ENCODE peak calls at places on chromosome 9, in ten cellular contexts. E is fibroblast of mammary gland; H is left ventricle myocardium inferior; K is ascending aorta; T is mesothelial cell of epicardium; P is lower leg skin; V is heart left ventricle; L is GM12865; U is A549; A is activated CD8-positive, alpha-beta T cell treated with anti-CD3 and anti-CD28 coated beads for 36 hours. I is an unnamed sample.

GRCh38 chr9:123679330-123679987 is 250.5 kb downstream of the DENND1A start:
- DNase-seq in E (no peak), H (no peak), K (no peak), T (no peak), P (no peak), V (no peak), L (peak), U (no peak), A (peak), I (peak)

GRCh38 chr9:123206064-123206463 is 62.3 kb downstream of the STRBP start:
- DNase-seq in E (no peak), H (no peak), K (no peak), T (no peak), P (no peak), V (no peak), L (no peak), U (no peak), A (no peak), I (no peak)

GRCh38 chr9:22683393-22684075 is 236.9 kb downstream of the DMRTA1 start:
- DNase-seq in E (peak), H (no peak), K (no peak), T (no peak), P (no peak), V (no peak), L (no peak), U (peak), A (no peak), I (no peak)

GRCh38 chr9:107792006-107792405 is 302.4 kb upstream of the KLF4 start:
- DNase-seq in E (no peak), H (no peak), K (no peak), T (no peak), P (no peak), V (no peak), L (no peak), U (no peak), A (no peak), I (no peak)

GRCh38 chr9:94903961-94904421 is 177.5 kb downstream of the AOPEP start:
- DNase-seq in E (peak), H (no peak), K (no peak), T (no peak), P (no peak), V (no peak), L (no peak), U (peak), A (no peak), I (no peak)

GRCh38 chr9:77926314-77926959 is 105.2 kb downstream of the GNAQ start:
- DNase-seq in E (peak), H (no peak), K (no peak), T (no peak), P (no peak), V (no peak), L (no peak), U (peak), A (no peak), I (no peak)

GRCh38 chr9:137797206-137798120 is 80.1 kb upstream of the CACNA1B start:
- DNase-seq in E (no peak), H (no peak), K (no peak), T (no peak), P (no peak), V (no peak), L (no peak), U (no peak), A (no peak), I (no peak)

GRCh38 chr9:34079181-34079580 is 30.5 kb upstream of the UBAP2 start:
- DNase-seq in E (peak), H (no peak), K (no peak), T (no peak), P (no peak), V (no peak), L (no peak), U (peak), A (no peak), I (no peak)

GRCh38 chr9:92668746-92669526 is 995 bp downstream of the IPPK start:
- DNase-seq in E (peak), H (peak), K (no peak), T (no peak), P (peak), V (peak), L (peak), U (peak), A (peak), I (peak)

GRCh38 chr9:13450723-13451122 is 171.2 kb upstream of the MPDZ start:
- DNase-seq in E (no peak), H (no peak), K (no peak), T (no peak), P (no peak), V (no peak), L (peak), U (no peak), A (no peak), I (no peak)

GRCh38 chr9:112224401-112225289 is 49.5 kb upstream of the SUSD1 start:
- DNase-seq in E (peak), H (no peak), K (no peak), T (no peak), P (no peak), V (no peak), L (peak), U (no peak), A (peak), I (peak)

GRCh38 chr9:17280350-17281012 is 145.6 kb downstream of the CNTLN start:
- DNase-seq in E (peak), H (no peak), K (no peak), T (no peak), P (no peak), V (no peak), L (no peak), U (no peak), A (no peak), I (no peak)

GRCh38 chr9:83978992-83979811 is 813 bp downstream of the HNRNPK start:
- DNase-seq in E (peak), H (peak), K (peak), T (peak), P (peak), V (peak), L (peak), U (peak), A (peak), I (peak)

GRCh38 chr9:95087659-95088242 is 229.8 kb downstream of the FANCC start:
- DNase-seq in E (no peak), H (no peak), K (no peak), T (no peak), P (no peak), V (no peak), L (peak), U (peak), A (peak), I (peak)

GRCh38 chr9:19231126-19232035 is 888 bp downstream of the DENND4C start:
- DNase-seq in E (no peak), H (no peak), K (no peak), T (no peak), P (no peak), V (no peak), L (peak), U (peak), A (peak), I (peak)

GRCh38 chr9:99954841-99955240 is 48.4 kb downstream of the STX17 start:
- DNase-seq in E (no peak), H (no peak), K (no peak), T (no peak), P (no peak), V (no peak), L (peak), U (no peak), A (no peak), I (peak)

GRCh38 chr9:95875305-95876137 is at the start of gene ERCC6L2:
- DNase-seq in E (peak), H (peak), K (peak), T (peak), P (peak), V (peak), L (peak), U (peak), A (peak), I (peak)

GRCh38 chr9:124830593-124830992 is 22.7 kb upstream of the WDR38 start:
- DNase-seq in E (no peak), H (no peak), K (no peak), T (no peak), P (no peak), V (no peak), L (no peak), U (no peak), A (no peak), I (no peak)

GRCh38 chr9:21141427-21141882 is at the start of gene IFNW1:
- DNase-seq in E (peak), H (no peak), K (no peak), T (no peak), P (no peak), V (no peak), L (peak), U (peak), A (no peak), I (peak)
- TF ChIP-seq CTCF in E (peak), H (no peak), K (no peak), T (no peak), P (no peak), V (no peak), L (no peak), U (no peak), A (no peak), I (no peak)

GRCh38 chr9:109919736-109920408 is 139.9 kb downstream of the PALM2AKAP2 start:
- DNase-seq in E (no peak), H (no peak), K (no peak), T (no peak), P (no peak), V (no peak), L (no peak), U (no peak), A (no peak), I (no peak)
- TF ChIP-seq CTCF in E (no peak), H (no peak), K (no peak), T (no peak), P (no peak), V (no peak), L (no peak), U (no peak), A (no peak), I (no peak)

DNA sequence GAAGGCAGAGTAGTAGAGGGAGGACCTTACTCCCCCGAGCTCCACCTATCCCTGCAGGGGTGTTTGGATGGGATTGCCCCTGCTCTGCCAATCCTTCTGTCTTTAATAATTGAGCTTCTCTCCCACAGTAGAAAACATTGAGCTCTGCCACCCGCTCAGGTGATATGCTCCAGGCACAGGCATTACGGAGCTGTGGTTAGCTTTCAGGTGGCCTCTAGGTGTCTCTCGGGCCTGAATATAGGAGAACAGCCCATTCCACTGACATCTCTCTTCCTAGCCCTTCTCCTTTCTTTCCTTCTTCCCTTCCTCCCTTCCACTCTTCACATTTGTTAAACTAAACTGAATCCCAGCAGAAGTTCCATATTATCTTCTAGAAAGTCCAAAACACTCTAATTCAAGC is 203.4 kb downstream of the SYK start:
- DNase-seq in E (no peak), H (no peak), K (no peak), T (no peak), P (no peak), V (no peak), L (no peak), U (no peak), A (no peak), I (no peak)
- TF ChIP-seq CTCF in E (no peak), H (no peak), K (no peak), T (no peak), P (no peak), V (no peak), L (no peak), U (no peak), A (no peak), I (no peak)

GRCh38 chr9:106707291-106707690 is 155.7 kb upstream of the ZNF462 start:
- DNase-seq in E (peak), H (no peak), K (no peak), T (no peak), P (no peak), V (no peak), L (no peak), U (no peak), A (no peak), I (no peak)

GRCh38 chr9:106707722-106708121 is 155.2 kb upstream of the ZNF462 start:
- DNase-seq in E (peak), H (peak), K (no peak), T (no peak), P (no peak), V (no peak), L (no peak), U (no peak), A (no peak), I (no peak)

GRCh38 chr9:106700676-106701075 is 162.3 kb upstream of the ZNF462 start:
- DNase-seq in E (peak), H (no peak), K (no peak), T (no peak), P (no peak), V (no peak), L (no peak), U (no peak), A (no peak), I (no peak)

GRCh38 chr9:106701611-106702010 is 161.4 kb upstream of the ZNF462 start:
- DNase-seq in E (no peak), H (no peak), K (no peak), T (no peak), P (no peak), V (no peak), L (no peak), U (no peak), A (no peak), I (no peak)

DNA sequence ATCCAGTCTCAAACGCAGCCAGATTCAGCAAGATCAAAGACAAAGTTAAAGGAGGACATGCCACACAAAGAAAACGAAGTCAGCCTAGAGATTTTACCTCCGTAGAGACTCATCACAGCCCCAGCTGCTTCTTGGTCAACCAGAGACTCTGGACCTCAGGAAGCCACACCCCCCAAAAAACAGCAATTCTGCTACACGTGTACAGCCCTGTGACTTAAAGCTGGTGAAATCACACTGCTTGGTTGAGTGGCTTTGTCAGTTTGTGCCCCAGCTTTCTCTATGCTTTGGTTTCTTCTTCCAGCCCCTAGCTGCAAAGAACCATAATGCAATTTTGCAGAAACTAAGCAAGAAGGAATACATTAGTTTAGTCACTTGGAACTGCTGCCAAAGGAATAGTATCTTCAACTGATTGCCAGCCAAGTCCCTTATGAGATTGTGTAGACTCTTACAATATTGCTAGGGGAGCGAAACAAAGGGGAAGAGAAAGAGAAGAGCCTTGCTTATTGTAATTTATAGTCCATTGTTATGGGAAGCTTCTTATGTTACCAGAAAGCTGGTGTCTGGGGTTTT is 158.8 kb upstream of the ZNF462 start:
- DNase-seq in E (peak), H (no peak), K (no peak), T (no peak), P (no peak), V (no peak), L (no peak), U (no peak), A (no peak), I (no peak)
- TF ChIP-seq CTCF in E (peak), H (no peak), K (no peak), T (no peak), P (no peak), V (no peak), L (no peak), U (no peak), A (no peak), I (no peak)

GRCh38 chr9:75912951-75913350 is 22.5 kb downstream of the PCSK5 start:
- DNase-seq in E (no peak), H (no peak), K (no peak), T (no peak), P (no peak), V (no peak), L (no peak), U (peak), A (no peak), I (no peak)

GRCh38 chr9:75909776-75910175 is 19.3 kb downstream of the PCSK5 start:
- DNase-seq in E (peak), H (no peak), K (no peak), T (no peak), P (no peak), V (no peak), L (no peak), U (peak), A (peak), I (no peak)

GRCh38 chr9:75911390-75911789 is 20.9 kb downstream of the PCSK5 start:
- DNase-seq in E (no peak), H (no peak), K (no peak), T (no peak), P (no peak), V (no peak), L (no peak), U (no peak), A (peak), I (no peak)

GRCh38 chr9:75907863-75908262 is 17.4 kb downstream of the PCSK5 start:
- DNase-seq in E (no peak), H (no peak), K (no peak), T (no peak), P (no peak), V (no peak), L (no peak), U (peak), A (no peak), I (no peak)

DNA sequence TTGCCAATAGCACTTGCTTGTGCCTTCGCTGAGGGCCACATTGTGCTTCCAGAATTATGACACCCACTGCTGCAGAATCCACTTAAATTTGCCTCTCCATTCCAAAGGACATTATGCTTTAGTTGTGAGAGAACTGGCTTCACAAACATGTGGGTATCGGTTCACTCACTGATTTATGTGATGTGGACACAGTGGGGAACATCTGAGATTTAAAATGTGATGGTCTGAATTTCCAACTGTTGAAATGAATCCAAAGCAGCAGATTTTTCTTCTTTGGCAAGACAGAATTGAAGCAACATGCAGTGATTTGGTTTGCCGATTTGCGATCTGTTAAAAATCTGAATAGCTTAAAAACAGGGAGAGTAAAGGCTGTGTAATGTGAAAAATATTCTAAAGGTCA is 20.2 kb downstream of the PCSK5 start:
- DNase-seq in E (peak), H (no peak), K (no peak), T (no peak), P (no peak), V (no peak), L (no peak), U (no peak), A (no peak), I (no peak)
- TF ChIP-seq CTCF in E (no peak), H (no peak), K (no peak), T (no peak), P (no peak), V (no peak), L (no peak), U (no peak), A (no peak), I (no peak)

GRCh38 chr9:8395022-8395421 is 595.4 kb upstream of the DMAC1 start:
- DNase-seq in E (no peak), H (no peak), K (no peak), T (no peak), P (no peak), V (no peak), L (no peak), U (no peak), A (no peak), I (no peak)
- TF ChIP-seq CTCF in E (no peak), H (no peak), K (no peak), T (no peak), P (no peak), V (no peak), L (no peak), U (no peak), A (no peak), I (no peak)

DNA sequence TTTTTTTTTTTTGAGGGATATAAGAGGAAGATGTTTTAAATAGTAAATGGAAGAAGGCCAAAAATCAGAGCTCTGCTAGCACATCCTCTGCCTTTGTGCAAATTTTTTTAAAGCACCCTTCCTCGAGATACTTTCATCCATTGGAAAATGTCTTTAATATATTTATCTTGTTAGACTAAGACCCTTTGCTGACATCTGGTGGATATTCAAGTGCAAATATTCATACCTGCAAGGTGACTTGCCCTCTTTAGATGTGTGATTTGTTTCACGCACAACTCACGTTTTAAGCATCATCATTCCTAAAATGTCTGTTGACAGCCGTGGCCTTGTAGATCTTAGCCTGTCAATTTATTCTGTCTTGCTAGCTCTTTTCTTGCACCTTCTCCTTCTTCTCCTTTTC is 258.5 kb downstream of the AGTPBP1 start:
- DNase-seq in E (no peak), H (no peak), K (no peak), T (no peak), P (no peak), V (no peak), L (no peak), U (peak), A (no peak), I (no peak)
- TF ChIP-seq CTCF in E (no peak), H (peak), K (no peak), T (no peak), P (no peak), V (no peak), L (no peak), U (no peak), A (no peak), I (no peak)

DNA sequence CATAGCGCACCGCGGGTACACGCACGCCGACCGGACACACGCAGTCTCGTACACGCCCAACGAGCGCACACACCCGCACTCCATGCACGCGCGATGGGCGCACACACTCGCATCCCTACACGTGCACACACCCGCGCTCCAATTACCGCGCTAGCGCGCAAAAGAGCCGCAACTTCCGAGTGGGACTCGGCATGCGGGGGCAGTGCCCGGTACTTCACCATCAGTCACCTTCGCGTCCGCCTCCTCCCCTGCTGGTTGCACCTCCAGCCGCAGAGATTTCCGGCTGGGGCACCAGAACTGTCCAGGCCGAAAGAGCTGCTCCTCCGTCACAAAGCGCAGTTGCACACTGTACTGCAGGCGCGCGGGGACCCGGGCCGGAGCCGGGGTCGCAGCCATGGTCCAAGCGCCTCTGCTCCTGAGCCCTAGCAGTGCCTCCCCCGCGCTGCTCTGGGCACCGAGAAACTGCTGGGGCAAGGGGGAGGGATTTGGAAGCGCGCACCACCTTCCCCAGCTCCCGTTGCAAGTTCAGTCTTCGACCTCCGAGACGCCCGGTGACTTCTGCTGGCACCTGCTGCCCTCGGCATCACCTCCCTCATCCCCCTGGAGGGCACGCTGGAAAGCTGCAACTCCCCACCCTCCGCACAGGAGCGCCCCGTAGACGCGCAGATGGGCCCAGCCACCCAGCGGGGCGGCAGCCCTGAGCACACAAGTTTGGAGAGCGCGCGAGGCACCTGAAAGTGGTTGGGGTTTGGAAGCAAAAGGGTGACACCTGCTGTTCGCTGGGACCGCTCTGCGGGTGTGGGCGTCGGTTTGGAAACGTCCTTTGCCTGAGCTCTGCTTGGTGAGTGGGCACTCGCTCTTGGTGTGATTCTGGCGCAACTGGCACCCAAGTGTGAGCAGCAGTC is 337.4 kb upstream of the PUM3 start:
- DNase-seq in E (peak), H (no peak), K (no peak), T (peak), P (no peak), V (no peak), L (peak), U (peak), A (peak), I (peak)
- TF ChIP-seq CTCF in E (peak), H (peak), K (no peak), T (peak), P (no peak), V (no peak), L (peak), U (peak), A (peak), I (no peak)

GRCh38 chr9:70600479-70600878 is 186.0 kb upstream of the KLF9 start:
- DNase-seq in E (peak), H (peak), K (no peak), T (no peak), P (no peak), V (peak), L (no peak), U (no peak), A (no peak), I (no peak)
- TF ChIP-seq CTCF in E (no peak), H (no peak), K (no peak), T (no peak), P (no peak), V (no peak), L (no peak), U (no peak), A (no peak), I (no peak)